ENCODE peak calls at places on chromosomes 6 and 20, in four cellular contexts. One of them, this sample, is unnamed.

GRCh38 chr20:38875170-38875993 is 50.8 kb upstream of the FAM83D start:
- DNase-seq in MM.1S: peak; percentile 97
- DNase-seq in PC-9: peak; percentile 8
- DNase-seq in hepatocyte: no peak
- DNase-seq in this sample: no peak

GRCh38 chr6:136889271-136890193 is 32.6 kb upstream of the SLC35D3 start:
- DNase-seq in MM.1S: no peak
- DNase-seq in PC-9: no peak
- DNase-seq in hepatocyte: no peak
- DNase-seq in this sample: no peak

GRCh38 chr20:4014031-4014474 is 1.3 kb downstream of the RNF24 start:
- DNase-seq in MM.1S: peak; percentile 74
- DNase-seq in PC-9: peak; percentile 90
- DNase-seq in hepatocyte: peak; percentile 82
- DNase-seq in this sample: peak; percentile 75

GRCh38 chr20:31788578-31788977 is 30.6 kb upstream of the MYLK2 start:
- DNase-seq in MM.1S: no peak
- DNase-seq in PC-9: no peak
- DNase-seq in hepatocyte: no peak
- DNase-seq in this sample: no peak

GRCh38 chr20:23103284-23104018 is 17.3 kb upstream of the CD93 start:
- DNase-seq in MM.1S: no peak
- DNase-seq in PC-9: no peak
- DNase-seq in hepatocyte: no peak
- DNase-seq in this sample: no peak

GRCh38 chr20:47568019-47568418 is 66.3 kb downstream of the NCOA3 start:
- DNase-seq in MM.1S: no peak
- DNase-seq in PC-9: peak; percentile 83
- DNase-seq in hepatocyte: peak; percentile 28
- DNase-seq in this sample: no peak

GRCh38 chr6:116268589-116269293 is 11.0 kb downstream of the TSPYL1 start:
- DNase-seq in MM.1S: peak; percentile 77
- DNase-seq in PC-9: peak; percentile 83
- DNase-seq in hepatocyte: peak; percentile 78
- DNase-seq in this sample: peak; percentile 92

GRCh38 chr6:158024566-158025297 is 43.1 kb downstream of the SYNJ2 start:
- DNase-seq in MM.1S: no peak
- DNase-seq in PC-9: no peak
- DNase-seq in hepatocyte: peak; percentile 2
- DNase-seq in this sample: no peak

GRCh38 chr20:20732641-20733040 is 20.2 kb upstream of the RALGAPA2 start:
- DNase-seq in MM.1S: no peak
- DNase-seq in PC-9: no peak
- DNase-seq in hepatocyte: no peak
- DNase-seq in this sample: no peak

GRCh38 chr6:16754274-16754673 is 7.0 kb downstream of the ATXN1 start:
- DNase-seq in MM.1S: no peak
- DNase-seq in PC-9: no peak
- DNase-seq in hepatocyte: no peak
- DNase-seq in this sample: no peak

GRCh38 chr6:73580247-73581149 is 59.7 kb upstream of the EEF1A1 start:
- DNase-seq in MM.1S: peak; percentile 49
- DNase-seq in PC-9: peak; percentile 97
- DNase-seq in hepatocyte: peak; percentile 94
- DNase-seq in this sample: peak; percentile 97

GRCh38 chr6:133587841-133588240 is 301.1 kb upstream of the TCF21 start:
- DNase-seq in MM.1S: no peak
- DNase-seq in PC-9: no peak
- DNase-seq in hepatocyte: no peak
- DNase-seq in this sample: no peak

GRCh38 chr20:13341737-13342393 is 120.8 kb downstream of the ISM1 start:
- DNase-seq in MM.1S: no peak
- DNase-seq in PC-9: no peak
- DNase-seq in hepatocyte: no peak
- DNase-seq in this sample: peak; percentile 75

GRCh38 chr6:144415835-144416237 is 130.7 kb downstream of the UTRN start:
- DNase-seq in MM.1S: no peak
- DNase-seq in PC-9: peak; percentile 71
- DNase-seq in hepatocyte: no peak
- DNase-seq in this sample: no peak

GRCh38 chr6:3750324-3751018 is 1.0 kb downstream of the PXDC1 start:
- DNase-seq in MM.1S: no peak
- DNase-seq in PC-9: peak; percentile 37
- DNase-seq in hepatocyte: peak; percentile 89
- DNase-seq in this sample: peak; percentile 46

GRCh38 chr20:44370639-44371218 is 15.2 kb downstream of the HNF4A start:
- DNase-seq in MM.1S: no peak
- DNase-seq in PC-9: no peak
- DNase-seq in hepatocyte: peak; percentile 74
- DNase-seq in this sample: no peak

GRCh38 chr6:134373282-134373922 is 55.5 kb upstream of the SGK1 start:
- DNase-seq in MM.1S: peak; percentile 62
- DNase-seq in PC-9: peak; percentile 39
- DNase-seq in hepatocyte: peak; percentile 25
- DNase-seq in this sample: peak; percentile 53

GRCh38 chr6:21264288-21264818 is 329.2 kb upstream of the SOX4 start:
- DNase-seq in MM.1S: no peak
- DNase-seq in PC-9: no peak
- DNase-seq in hepatocyte: peak; percentile 13
- DNase-seq in this sample: no peak
- H3K4me3 ChIP-seq in MM.1S: no peak overlapping the region
- H3K4me3 ChIP-seq in PC-9: no peak overlapping the region
- H3K4me3 ChIP-seq in hepatocyte: no peak overlapping the region
- H3K4me3 ChIP-seq in this sample: no peak overlapping the region

GRCh38 chr6:137904822-137905617 is 38.0 kb downstream of the TNFAIP3 start:
- DNase-seq in MM.1S: no peak
- DNase-seq in PC-9: no peak
- DNase-seq in hepatocyte: no peak
- DNase-seq in this sample: peak; percentile 8
- H3K4me2 ChIP-seq in MM.1S: peak overlapping the region; percentile 77
- H3K4me2 ChIP-seq in PC-9: no peak overlapping the region
- H3K4me2 ChIP-seq in hepatocyte: peak overlapping the region; percentile 32
- H3K4me2 ChIP-seq in this sample: no peak overlapping the region

GRCh38 chr20:45818239-45818638 is 5.8 kb downstream of the UBE2C start:
- DNase-seq in MM.1S: no peak
- DNase-seq in PC-9: no peak
- DNase-seq in hepatocyte: no peak
- DNase-seq in this sample: no peak
- H3K27ac ChIP-seq in MM.1S: no peak overlapping the region
- H3K27ac ChIP-seq in PC-9: peak overlapping the region; percentile 57
- H3K27ac ChIP-seq in hepatocyte: peak overlapping the region; percentile 25
- H3K27ac ChIP-seq in this sample: no peak overlapping the region

DNA sequence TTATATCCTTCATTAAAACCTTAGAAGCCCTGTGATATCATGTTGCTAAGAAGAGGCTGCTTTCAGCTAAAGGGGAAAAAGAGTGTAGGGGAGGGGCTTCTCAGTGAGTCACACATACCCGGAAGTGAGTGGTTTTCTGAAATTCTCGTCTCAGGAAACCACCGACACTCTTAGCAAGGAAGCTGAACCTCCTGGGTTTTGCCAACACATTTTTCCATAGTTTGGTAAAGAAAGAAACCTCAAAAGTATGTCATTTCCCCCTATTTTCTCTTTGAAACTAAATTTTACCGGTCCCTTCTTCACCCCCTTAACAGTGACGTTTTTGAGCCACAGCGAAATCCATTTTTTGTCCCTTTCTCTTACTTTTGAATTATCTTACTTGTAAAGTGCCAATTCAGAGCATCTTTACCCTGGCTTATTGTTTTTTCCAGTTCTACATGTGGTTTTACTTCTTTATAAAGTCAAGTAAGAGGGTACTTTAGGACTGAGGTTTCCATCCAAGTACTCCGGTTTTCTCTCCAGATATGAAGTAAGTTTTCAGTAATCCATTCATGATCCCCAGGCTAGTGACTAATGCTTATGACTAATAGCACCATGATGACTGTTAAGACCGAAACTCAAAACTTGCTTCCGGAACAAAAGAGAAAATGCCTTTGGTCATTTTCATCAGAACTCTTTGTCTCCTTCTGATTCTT is 219.3 kb downstream of the ARHGAP18 start:
- DNase-seq in MM.1S: peak; percentile 92
- DNase-seq in PC-9: peak; percentile 92
- DNase-seq in hepatocyte: peak; percentile 77
- DNase-seq in this sample: peak; percentile 71
- H3K4me3 ChIP-seq in MM.1S: peak overlapping the region; percentile 49
- H3K4me3 ChIP-seq in PC-9: peak overlapping the region; percentile 33
- H3K4me3 ChIP-seq in hepatocyte: no peak overlapping the region
- H3K4me3 ChIP-seq in this sample: no peak overlapping the region

DNA sequence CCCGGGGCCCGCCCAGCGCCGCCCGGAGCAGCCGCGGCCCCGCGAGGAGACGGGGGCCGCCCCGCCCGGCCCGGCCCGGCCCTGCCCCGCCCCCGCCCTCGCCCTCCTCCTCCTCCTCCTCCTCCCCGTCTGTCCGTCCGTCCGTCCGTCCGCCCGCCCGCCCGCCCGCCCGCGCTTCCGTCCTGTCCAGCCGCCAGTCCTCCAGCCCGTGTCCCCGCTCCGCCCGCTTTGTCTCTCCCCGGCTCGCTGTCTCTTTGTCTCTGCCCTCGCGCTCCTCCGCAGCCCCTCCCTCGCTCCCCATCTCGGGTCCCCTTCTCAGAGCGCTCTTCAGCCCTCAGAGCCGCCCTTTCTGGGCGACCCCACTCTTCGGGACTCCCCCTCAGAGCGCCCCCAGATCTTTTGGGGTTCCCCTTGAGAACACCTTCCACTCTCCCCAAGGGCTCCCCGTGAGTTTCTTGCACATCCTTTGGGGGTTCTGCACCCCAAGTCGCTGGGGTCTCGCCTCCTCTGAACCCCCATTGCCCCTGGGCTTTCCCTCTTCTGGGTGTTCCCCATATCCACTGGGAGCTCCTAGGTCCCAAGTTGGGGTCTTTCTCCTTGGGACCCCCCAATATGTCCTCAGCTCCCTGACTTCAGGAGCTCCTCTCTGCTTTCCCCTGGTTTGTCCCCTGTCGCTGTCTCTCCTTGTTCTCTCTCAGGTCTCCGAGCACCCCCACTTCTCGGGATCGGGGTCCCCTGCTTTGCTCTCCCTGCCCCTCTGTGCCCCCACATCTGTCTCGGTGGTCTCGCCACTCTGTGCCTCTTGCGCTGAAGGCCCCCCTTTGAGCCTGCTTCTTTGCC is 79.5 kb upstream of the MYL9 start:
- DNase-seq in MM.1S: no peak
- DNase-seq in PC-9: no peak
- DNase-seq in hepatocyte: peak; percentile 78
- DNase-seq in this sample: peak; percentile 47
- H3K4me2 ChIP-seq in MM.1S: peak overlapping the region; percentile 98
- H3K4me2 ChIP-seq in PC-9: peak overlapping the region; percentile 100
- H3K4me2 ChIP-seq in hepatocyte: peak overlapping the region; percentile 99
- H3K4me2 ChIP-seq in this sample: peak overlapping the region; percentile 93

GRCh38 chr6:131949615-131949908 is 1.6 kb downstream of the CCN2 start:
- DNase-seq in MM.1S: no peak
- DNase-seq in PC-9: peak; percentile 41
- DNase-seq in hepatocyte: no peak
- DNase-seq in this sample: peak; percentile 71

GRCh38 chr6:131946404-131946991 is 4.7 kb downstream of the CCN2 start:
- DNase-seq in MM.1S: peak; percentile 70
- DNase-seq in PC-9: no peak
- DNase-seq in hepatocyte: no peak
- DNase-seq in this sample: peak; percentile 48

GRCh38 chr6:131948692-131949614 is 2.2 kb downstream of the CCN2 start:
- DNase-seq in MM.1S: no peak
- DNase-seq in PC-9: peak; percentile 69
- DNase-seq in hepatocyte: peak; percentile 38
- DNase-seq in this sample: peak; percentile 93

GRCh38 chr6:131946992-131947955 is 3.9 kb downstream of the CCN2 start:
- DNase-seq in MM.1S: no peak
- DNase-seq in PC-9: no peak
- DNase-seq in hepatocyte: no peak
- DNase-seq in this sample: no peak

GRCh38 chr6:131948221-131948661 is 2.9 kb downstream of the CCN2 start:
- DNase-seq in MM.1S: no peak
- DNase-seq in PC-9: no peak
- DNase-seq in hepatocyte: no peak
- DNase-seq in this sample: no peak
- H3K27ac ChIP-seq in MM.1S: no peak overlapping the region
- H3K27ac ChIP-seq in PC-9: no peak overlapping the region
- H3K27ac ChIP-seq in hepatocyte: peak overlapping the region; percentile 89
- H3K27ac ChIP-seq in this sample: no peak overlapping the region

DNA sequence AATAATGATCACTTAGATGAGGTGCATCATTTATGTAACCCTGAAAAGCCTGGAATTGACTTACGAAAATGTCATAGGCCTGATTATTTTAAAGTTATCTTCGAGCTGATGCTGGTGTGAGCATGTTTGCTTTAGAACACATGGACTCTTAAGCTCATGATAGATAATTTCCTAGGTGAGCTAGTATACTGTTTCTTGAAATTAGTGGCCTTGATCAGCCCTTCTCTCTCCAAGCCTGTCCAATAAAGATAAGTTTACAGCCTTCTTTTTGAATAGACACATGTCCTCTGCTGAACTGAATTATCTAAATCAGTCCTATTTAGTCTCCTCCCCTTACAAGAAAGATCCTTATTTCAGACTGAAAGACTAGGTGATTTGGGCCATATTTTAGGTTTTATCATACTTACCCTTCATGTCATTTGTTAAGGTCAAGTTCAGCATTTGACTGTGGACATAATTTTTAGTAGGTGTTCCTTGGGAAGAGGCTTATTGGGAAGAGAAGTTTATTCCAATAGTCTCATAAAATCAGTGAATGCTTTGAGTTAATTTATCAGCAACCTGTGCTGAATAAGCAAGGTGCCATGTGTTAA is 15.3 kb downstream of the FOXO3 start:
- DNase-seq in MM.1S: peak; percentile 9
- DNase-seq in PC-9: no peak
- DNase-seq in hepatocyte: no peak
- DNase-seq in this sample: no peak
- H3K4me3 ChIP-seq in MM.1S: peak overlapping the region; percentile 35
- H3K4me3 ChIP-seq in PC-9: no peak overlapping the region
- H3K4me3 ChIP-seq in hepatocyte: no peak overlapping the region
- H3K4me3 ChIP-seq in this sample: no peak overlapping the region

DNA sequence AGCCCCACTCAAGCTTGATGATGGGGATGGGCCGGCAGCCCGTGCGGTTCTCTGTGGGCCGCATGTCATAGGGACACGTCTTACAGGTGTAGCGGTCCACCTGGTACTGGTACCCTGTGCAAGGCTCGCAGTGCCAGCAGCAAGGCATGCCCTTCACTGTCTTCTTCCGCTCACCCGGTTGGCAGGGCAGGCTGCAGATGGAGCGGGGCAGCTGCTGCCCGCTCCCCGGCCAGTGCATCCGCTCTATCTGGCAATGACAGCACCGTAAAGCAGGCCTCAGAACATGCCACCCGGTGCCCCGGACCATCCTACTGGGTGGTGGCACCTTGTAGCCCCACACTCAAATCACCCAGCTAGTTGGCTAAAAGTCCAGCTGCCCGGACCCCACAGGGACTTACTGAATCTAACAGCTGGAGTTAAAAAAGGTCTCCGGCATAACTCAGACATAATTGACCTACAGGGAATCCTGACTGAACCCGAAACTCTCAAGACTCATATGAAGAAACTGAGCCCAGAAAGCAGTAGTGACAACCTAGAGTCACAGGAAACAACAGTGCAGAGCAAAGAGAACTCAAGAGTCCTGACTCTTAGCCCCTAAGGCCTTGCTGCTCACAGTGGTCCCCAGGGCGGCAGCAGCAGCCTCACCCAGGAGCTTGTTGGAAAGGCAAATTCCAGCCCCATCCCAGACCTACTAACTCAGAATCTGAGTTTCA is 109.4 kb downstream of the GRM4 start:
- DNase-seq in MM.1S: no peak
- DNase-seq in PC-9: no peak
- DNase-seq in hepatocyte: no peak
- DNase-seq in this sample: no peak
- H3K4me2 ChIP-seq in MM.1S: no peak overlapping the region
- H3K4me2 ChIP-seq in PC-9: no peak overlapping the region
- H3K4me2 ChIP-seq in hepatocyte: no peak overlapping the region
- H3K4me2 ChIP-seq in this sample: no peak overlapping the region

GRCh38 chr20:9112541-9113515 is 43.9 kb downstream of the PLCB4 start:
- DNase-seq in MM.1S: no peak
- DNase-seq in PC-9: no peak
- DNase-seq in hepatocyte: peak; percentile 34
- DNase-seq in this sample: no peak
- H3K27ac ChIP-seq in MM.1S: no peak overlapping the region
- H3K27ac ChIP-seq in PC-9: no peak overlapping the region
- H3K27ac ChIP-seq in hepatocyte: no peak overlapping the region
- H3K27ac ChIP-seq in this sample: no peak overlapping the region